ENCODE peak calls at places on chromosomes 5 and 9, in five cellular contexts. X is activated T-cell treated with anti-CD3 and anti-CD28 coated beads, Interleukin-2, amount 50 U/mL, for 1 hour; W is cardiac fibroblast; E is lower leg skin; Z is BJ. C is an unnamed sample.

GRCh38 chr9:89021154-89021803 is 30.0 kb downstream of the S1PR3 start:
- DNase-seq in X (no peak), W (peak), E (no peak), Z (peak), C (no peak)

GRCh38 chr9:14910178-14910805 is at the start of gene FREM1:
- DNase-seq in X (no peak), W (peak), E (peak), Z (no peak), C (peak)

GRCh38 chr9:24801344-24801743 is 255.6 kb upstream of the IZUMO3 start:
- DNase-seq in X (no peak), W (no peak), E (no peak), Z (no peak), C (no peak)

GRCh38 chr5:178387061-178387855 is 154.7 kb upstream of the PHYKPL start:
- DNase-seq in X (no peak), W (no peak), E (peak), Z (no peak), C (no peak)

GRCh38 chr5:41346609-41347008 is 133.3 kb upstream of the C6 start:
- DNase-seq in X (no peak), W (peak), E (no peak), Z (no peak), C (no peak)

GRCh38 chr5:151080620-151081425 is at the start of gene TNIP1:
- DNase-seq in X (peak), W (peak), E (peak), Z (no peak), C (peak)

GRCh38 chr9:71680189-71680983 is 87.9 kb downstream of the CEMIP2 start:
- DNase-seq in X (no peak), W (peak), E (no peak), Z (no peak), C (no peak)

GRCh38 chr5:178115835-178116405 is 2.6 kb downstream of the N4BP3 start:
- DNase-seq in X (no peak), W (no peak), E (no peak), Z (no peak), C (no peak)

GRCh38 chr5:82153082-82153481 is 125.1 kb downstream of the RPS23 start:
- DNase-seq in X (no peak), W (no peak), E (no peak), Z (no peak), C (no peak)

GRCh38 chr5:176823869-176824412 is 13.6 kb downstream of the UNC5A start:
- DNase-seq in X (no peak), W (no peak), E (no peak), Z (no peak), C (peak)

GRCh38 chr5:59090323-59090722 is 507.4 kb downstream of the RAB3C start:
- DNase-seq in X (no peak), W (no peak), E (no peak), Z (no peak), C (no peak)

GRCh38 chr5:137914758-137915157 is 25.5 kb downstream of the PKD2L2 start:
- DNase-seq in X (no peak), W (no peak), E (no peak), Z (no peak), C (no peak)

GRCh38 chr9:136565075-136565721 is 19.4 kb upstream of the NOTCH1 start:
- DNase-seq in X (no peak), W (peak), E (no peak), Z (no peak), C (no peak)

GRCh38 chr5:76283670-76284069 is 119.4 kb upstream of the IQGAP2 start:
- DNase-seq in X (no peak), W (no peak), E (no peak), Z (no peak), C (no peak)

GRCh38 chr9:137672907-137673791 is 54.3 kb downstream of the EHMT1 start:
- DNase-seq in X (no peak), W (peak), E (no peak), Z (no peak), C (peak)

GRCh38 chr5:78591227-78591626 is 57.3 kb downstream of the LHFPL2 start:
- DNase-seq in X (no peak), W (peak), E (no peak), Z (peak), C (no peak)

GRCh38 chr5:99543841-99544240 is 615.0 kb upstream of the CHD1 start:
- DNase-seq in X (no peak), W (peak), E (no peak), Z (no peak), C (no peak)

GRCh38 chr9:105083246-105083645 is 155.3 kb upstream of the ABCA1 start:
- DNase-seq in X (no peak), W (no peak), E (no peak), Z (no peak), C (no peak)

GRCh38 chr5:78903936-78904335 is 81.2 kb downstream of the ARSB start:
- DNase-seq in X (no peak), W (no peak), E (no peak), Z (no peak), C (no peak)